ENCODE peak calls at places on chromosomes 4 and X, in eight cellular contexts. F, H, Q, B, C, N, L and V are unnamed samples.

GRCh38 chrX:134006484-134007161 is 21.2 kb upstream of the GPC3 start:
- DNase-seq in C (no peak), Q (no peak), F (no peak), H (no peak), N (no peak), B (no peak), L (no peak), V (no peak)

GRCh38 chrX:69919749-69920148 is 130.0 kb downstream of the AWAT2 start:
- DNase-seq in Q (no peak), H (no peak), C (no peak), F (no peak), L (no peak), B (no peak), N (no peak), V (no peak)

GRCh38 chrX:70313503-70313902 is 23.6 kb downstream of the KIF4A start:
- DNase-seq in Q (no peak), N (no peak), C (no peak), L (no peak), H (no peak), F (no peak), B (peak; percentile 52), V (no peak)

GRCh38 chr4:48985976-48986653 is at the start of gene CWH43:
- DNase-seq in Q (no peak), H (no peak), F (peak; percentile 26), B (no peak), C (no peak), N (no peak), L (no peak), V (no peak)

GRCh38 chrX:113133316-113133715 is 292.7 kb upstream of the AMOT start:
- DNase-seq in B (no peak), Q (no peak), H (no peak), C (no peak), N (no peak), L (no peak), F (no peak), V (no peak)

GRCh38 chrX:46953137-46953527 is 40.9 kb downstream of the JADE3 start:
- DNase-seq in C (no peak), Q (no peak), H (no peak), B (no peak), N (no peak), L (no peak), F (no peak), V (no peak)

GRCh38 chrX:129959493-129959832 is 23.0 kb upstream of the BCORL1 start:
- DNase-seq in F (no peak), L (peak; percentile 46), H (no peak), C (no peak), B (peak; percentile 14), Q (no peak), N (no peak), V (peak; percentile 55)

GRCh38 chr4:183658362-183659028 is 490 bp downstream of the RWDD4 start:
- DNase-seq in L (peak; percentile 63), F (peak; percentile 48), N (peak; percentile 37), B (peak; percentile 10), Q (peak; percentile 38), H (no peak), C (peak; percentile 90), V (no peak)

GRCh38 chr4:27398911-27399310 is 538.3 kb downstream of the STIM2 start:
- DNase-seq in F (no peak), L (no peak), Q (no peak), C (no peak), N (no peak), H (no peak), B (no peak), V (no peak)

GRCh38 chr4:25563071-25563564 is 92.5 kb upstream of the SLC34A2 start:
- DNase-seq in N (no peak), C (no peak), F (no peak), B (no peak), L (no peak), H (no peak), Q (no peak), V (no peak)

GRCh38 chr4:7863911-7864681 is 75.6 kb downstream of the AFAP1 start:
- DNase-seq in F (no peak), B (peak; percentile 42), L (no peak), N (no peak), H (no peak), C (no peak), Q (no peak), V (no peak)

GRCh38 chrX:38804481-38805293 is 3.4 kb downstream of the MID1IP1 start:
- DNase-seq in B (no peak), C (peak; percentile 85), H (no peak), Q (peak; percentile 42), F (peak; percentile 27), N (peak; percentile 22), L (peak; percentile 63), V (peak; percentile 17)

GRCh38 chrX:38803286-38803608 is 2.0 kb downstream of the MID1IP1 start:
- DNase-seq in C (no peak), B (no peak), F (no peak), N (peak; percentile 16), Q (no peak), H (no peak), L (no peak), V (no peak)

GRCh38 chrX:38805294-38806053 is 4.2 kb downstream of the MID1IP1 start:
- DNase-seq in Q (peak; percentile 72), N (peak; percentile 72), L (peak; percentile 73), H (peak; percentile 44), C (peak; percentile 91), B (peak; percentile 75), F (peak; percentile 75), V (peak; percentile 55)

GRCh38 chrX:38806054-38806389 is 4.8 kb downstream of the MID1IP1 start:
- DNase-seq in H (no peak), L (no peak), Q (peak; percentile 56), F (peak; percentile 24), C (no peak), N (no peak), B (no peak), V (peak; percentile 49)

GRCh38 chrX:38803609-38804480 is 2.6 kb downstream of the MID1IP1 start:
- DNase-seq in C (peak; percentile 93), F (peak; percentile 90), H (peak; percentile 67), Q (peak; percentile 92), L (peak; percentile 85), B (peak; percentile 34), N (peak; percentile 67), V (peak; percentile 91)
- TF ChIP-seq POLR2A in C (no peak), F (peak; percentile 89), H (peak; percentile 50), Q (peak; percentile 87), L (peak; percentile 55), B (peak; percentile 42), N (peak; percentile 37), V (peak; percentile 86)

GRCh38 chr4:98027827-98028226 is 115.4 kb downstream of the STPG2 start:
- DNase-seq in Q (no peak), L (no peak), C (no peak), N (no peak), B (no peak), F (no peak), H (no peak), V (no peak)
- TF ChIP-seq CTCF in Q (no peak), L (no peak), C (no peak), N (no peak), B (no peak), F (no peak), H (no peak), V (no peak)

GRCh38 chr4:68732653-68733466 is 62.4 kb upstream of the UGT2B15 start:
- DNase-seq in C (no peak), F (no peak), B (no peak), Q (peak; percentile 68), N (no peak), H (no peak), L (no peak), V (no peak)
- TF ChIP-seq POLR2A in C (no peak), F (no peak), B (no peak), Q (no peak), N (no peak), H (no peak), L (no peak), V (no peak)

GRCh38 chrX:19879181-19879580 is 8.2 kb downstream of the SH3KBP1 start:
- DNase-seq in N (no peak), Q (no peak), F (no peak), L (no peak), B (no peak), C (no peak), H (no peak), V (no peak)

GRCh38 chrX:19881559-19881958 is 5.8 kb downstream of the SH3KBP1 start:
- DNase-seq in C (no peak), B (no peak), H (no peak), Q (no peak), L (no peak), F (no peak), N (no peak), V (no peak)

GRCh38 chrX:19882066-19882775 is 5.2 kb downstream of the SH3KBP1 start:
- DNase-seq in B (no peak), Q (no peak), L (no peak), H (no peak), C (no peak), N (no peak), F (no peak), V (no peak)

GRCh38 chrX:19877431-19877830 is 10.0 kb downstream of the SH3KBP1 start:
- DNase-seq in Q (no peak), L (no peak), F (no peak), C (no peak), H (no peak), B (no peak), N (no peak), V (no peak)

DNA sequence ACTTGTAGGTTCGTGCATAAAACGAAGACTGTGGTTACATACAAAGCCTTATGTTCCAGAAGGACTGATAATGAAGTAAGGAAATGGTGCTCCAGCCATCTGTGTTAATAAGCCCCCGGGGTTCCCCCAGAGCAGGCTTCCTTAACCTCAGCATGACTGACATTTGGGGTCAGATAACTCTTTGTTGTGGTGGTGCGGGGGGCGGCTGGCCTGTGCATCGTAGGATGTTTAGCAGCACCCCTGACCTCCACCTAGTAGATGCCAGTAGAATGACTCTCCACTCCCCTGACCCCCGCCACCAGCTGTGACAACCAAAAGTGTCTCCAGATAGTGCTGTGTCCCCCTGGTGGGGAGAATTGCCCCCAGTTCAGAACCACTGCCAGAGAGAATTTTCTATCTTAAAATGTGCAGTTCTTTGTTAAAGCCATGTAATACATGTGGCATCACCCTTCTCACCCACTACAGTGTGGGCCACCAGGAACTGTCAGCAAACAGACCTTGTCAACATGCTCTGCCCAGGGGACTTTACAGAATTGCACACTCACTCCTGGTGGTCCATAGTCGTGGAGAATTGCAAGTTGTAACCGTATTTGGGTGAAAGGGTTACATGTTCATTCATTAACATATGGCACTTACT is 7.5 kb downstream of the SH3KBP1 start:
- DNase-seq in H (no peak), F (no peak), Q (no peak), N (no peak), C (no peak), L (no peak), B (no peak), V (no peak)
- TF ChIP-seq CTCF in H (no peak), F (no peak), Q (no peak), N (no peak), C (no peak), L (no peak), B (no peak), V (no peak)

DNA sequence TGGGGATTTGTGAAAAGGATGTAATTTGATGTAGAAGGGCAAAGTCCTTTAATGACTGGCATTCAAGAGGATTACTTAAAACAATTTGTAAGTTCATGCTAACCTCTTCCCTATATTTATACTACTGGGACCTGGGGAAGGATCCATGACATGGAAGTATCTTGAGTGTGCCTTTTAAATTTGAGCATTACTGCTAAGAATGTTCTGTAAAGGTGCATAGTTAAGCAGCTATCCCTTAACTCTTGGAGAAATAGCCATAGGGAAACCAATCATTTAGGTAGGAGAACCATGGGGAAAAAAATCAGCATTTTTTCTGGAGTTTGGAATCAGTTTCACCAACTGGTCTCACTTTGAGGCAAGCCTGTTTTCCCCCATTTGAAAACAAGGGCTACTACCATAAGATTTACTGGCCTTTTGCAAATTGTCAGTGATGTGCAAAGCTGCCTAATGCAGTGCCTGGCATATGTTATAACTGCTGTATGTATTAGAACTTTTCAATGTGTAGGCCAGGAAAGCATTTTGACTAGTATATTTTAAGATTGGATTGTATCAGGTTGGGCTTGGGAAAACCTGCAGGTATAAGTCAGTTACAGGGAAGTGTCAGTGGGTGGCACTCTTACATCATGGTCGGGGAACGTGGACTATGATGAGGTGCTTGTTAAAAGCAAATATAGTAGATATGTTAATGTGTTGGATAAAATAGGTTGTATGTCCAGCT is 72.1 kb downstream of the PRSS12 start:
- DNase-seq in L (no peak), B (peak; percentile 85), Q (peak; percentile 72), N (peak; percentile 72), H (no peak), C (no peak), F (no peak), V (peak; percentile 42)
- TF ChIP-seq POLR2A in L (no peak), B (peak; percentile 52), Q (no peak), N (peak; percentile 66), H (no peak), C (no peak), F (no peak), V (no peak)